ENCODE peak calls at places on chromosomes 11 and 22, in five cellular contexts. I, X, H, P and C are unnamed samples. For H3K4me1, the result is how much of the 10 kb centered on the place peaks cover.

GRCh38 chr11:10436224-10436623 is 18.8 kb upstream of the AMPD3 start:
- DNase-seq in I (no peak), X (no peak), H (no peak), P (no peak), C (no peak)

GRCh38 chr11:66546368-66546965 is at the start of gene ACTN3:
- DNase-seq in I (peak), X (peak), H (peak), P (peak), C (no peak)

GRCh38 chr22:50014655-50015401 is 2.3 kb upstream of the IL17REL start:
- DNase-seq in I (no peak), X (no peak), H (no peak), P (no peak), C (no peak)

GRCh38 chr11:78313181-78313788 is 104.3 kb downstream of the GAB2 start:
- DNase-seq in I (no peak), X (no peak), H (peak), P (no peak), C (no peak)

GRCh38 chr22:34842630-34843029 is 223.3 kb upstream of the ISX start:
- DNase-seq in I (no peak), X (no peak), H (no peak), P (no peak), C (no peak)

GRCh38 chr11:64036081-64037026 is 623 bp downstream of the FLRT1 start:
- DNase-seq in I (peak), X (peak), H (no peak), P (peak), C (no peak)

GRCh38 chr11:126989942-126990715 is 10.4 kb downstream of the KIRREL3 start:
- DNase-seq in I (peak), X (peak), H (peak), P (peak), C (peak)

GRCh38 chr11:71268706-71269321 is 16.4 kb upstream of the SHANK2 start:
- DNase-seq in I (no peak), X (no peak), H (peak), P (no peak), C (no peak)

GRCh38 chr11:130315354-130315970 is 745 bp upstream of the ZBTB44 start:
- DNase-seq in I (peak), X (peak), H (peak), P (peak), C (no peak)

GRCh38 chr11:109425554-109425953 is 3.6 kb downstream of the C11orf87 start:
- DNase-seq in I (no peak), X (no peak), H (no peak), P (no peak), C (no peak)

DNA sequence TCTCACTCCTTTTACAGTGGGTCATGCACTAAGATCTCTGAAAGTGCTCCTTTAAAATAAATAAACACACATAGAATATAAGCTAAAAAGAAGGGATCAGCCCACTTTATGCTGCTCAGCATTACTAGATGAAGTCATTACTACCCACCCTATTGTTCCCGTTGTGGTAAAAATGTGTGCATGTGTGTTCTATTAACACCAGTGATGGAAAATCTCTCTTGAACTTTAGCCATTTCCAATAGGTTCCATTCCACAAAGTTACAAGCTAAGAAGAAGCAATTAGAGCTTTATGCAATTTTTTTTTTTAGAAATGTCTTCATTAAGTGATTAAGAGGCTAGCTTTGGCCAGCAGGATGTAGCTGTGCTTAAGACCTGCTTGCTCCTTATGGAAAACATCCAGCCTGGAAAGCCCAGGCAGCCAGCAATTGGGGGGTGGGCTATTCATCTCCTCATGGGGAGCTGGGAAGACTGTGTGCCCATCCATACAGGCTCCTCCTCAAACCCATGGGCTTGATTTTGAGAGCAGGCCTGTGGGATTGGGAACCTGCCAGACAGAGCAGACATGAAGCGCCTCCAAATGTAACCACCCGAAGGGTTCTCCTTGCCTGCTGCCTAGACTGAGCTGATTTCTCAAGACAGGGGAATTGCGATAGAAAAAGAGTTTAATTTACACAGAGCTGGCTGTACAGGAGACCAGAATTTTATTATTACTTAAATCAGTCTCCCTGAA is 92.9 kb upstream of the PARVA start:
- DNase-seq in I (no peak), X (no peak), H (peak), P (no peak), C (no peak)
- H3K4me1 ChIP-seq in I (under half), X (under half), H (under half), P (under half), C (under half)

GRCh38 chr22:20588092-20588842 is 80.9 kb downstream of the MED15 start:
- DNase-seq in I (no peak), X (no peak), H (no peak), P (no peak), C (no peak)
- TF ChIP-seq CTCF in I (no peak), X (no peak), H (no peak), P (no peak), C (no peak)

GRCh38 chr11:829116-829945 is 1.6 kb downstream of the CRACR2B start:
- DNase-seq in I (peak), X (peak), H (peak), P (no peak), C (no peak)

GRCh38 chr11:827146-827860 is 416 bp upstream of the CRACR2B start:
- DNase-seq in I (no peak), X (no peak), H (peak), P (no peak), C (peak)

GRCh38 chr11:826836-827145 is 928 bp upstream of the CRACR2B start:
- DNase-seq in I (no peak), X (no peak), H (no peak), P (no peak), C (no peak)

GRCh38 chr11:828501-829115 is 889 bp downstream of the CRACR2B start:
- DNase-seq in I (no peak), X (no peak), H (no peak), P (no peak), C (no peak)

DNA sequence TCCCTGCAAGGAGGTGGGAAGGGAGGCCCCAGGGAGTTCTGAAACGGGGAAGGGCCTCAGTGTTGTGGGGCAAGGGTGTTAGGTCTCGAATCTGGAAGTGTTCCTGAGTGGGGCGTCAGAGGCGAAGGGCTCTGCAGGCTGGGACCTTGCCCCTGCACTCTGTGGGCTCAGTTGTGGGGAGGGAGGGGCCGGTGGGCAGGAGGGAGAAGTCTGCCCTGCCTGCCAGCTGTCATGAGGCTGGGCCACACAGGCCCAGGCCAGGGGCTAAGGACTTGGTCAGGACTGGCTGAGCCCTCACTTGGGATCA is at the start of gene CRACR2B:
- DNase-seq in I (no peak), X (no peak), H (peak), P (no peak), C (no peak)
- H3K4me1 ChIP-seq in I (under half), X (half or more), H (under half), P (under half), C (under half)

GRCh38 chr11:76691655-76692054 is 21.1 kb upstream of the LRRC32 start:
- DNase-seq in I (no peak), X (no peak), H (no peak), P (no peak), C (no peak)
- TF ChIP-seq CTCF in I (no peak), X (no peak), H (no peak), P (no peak), C (no peak)

GRCh38 chr22:41501209-41501608 is 32.3 kb downstream of the ACO2 start:
- DNase-seq in I (no peak), X (no peak), H (no peak), P (no peak), C (no peak)
- H3K4me1 ChIP-seq in I (half or more), X (under half), H (under half), P (under half), C (under half)

GRCh38 chr11:58576792-58577440 is 1.3 kb upstream of the LPXN start:
- DNase-seq in I (no peak), X (no peak), H (no peak), P (no peak), C (no peak)
- TF ChIP-seq CTCF in I (peak), X (no peak), H (peak), P (peak), C (peak)